ENCODE peak calls at places on chromosomes 6 and 20, in ten cellular contexts. One of them, this sample, is unnamed.

GRCh38 chr20:63490416-63490815 is 8.5 kb downstream of the EEF1A2 start:
- DNase-seq in GDM1: no peak
- DNase-seq in NCI-H1105: no peak
- DNase-seq in substantia nigra: no peak
- DNase-seq in T1000: no peak
- DNase-seq in astrocyte of the hippocampus: no peak
- DNase-seq in keratinocyte: no peak
- DNase-seq in T-helper 2 cell: no peak
- DNase-seq in HuH-7: no peak
- DNase-seq in RKO: no peak
- DNase-seq in this sample: no peak

GRCh38 chr6:106869203-106869602 is 105.3 kb downstream of the CD24 start:
- DNase-seq in NCI-H1105: no peak
- DNase-seq in keratinocyte: no peak
- DNase-seq in HuH-7: no peak
- DNase-seq in substantia nigra: no peak
- DNase-seq in GDM1: no peak
- DNase-seq in astrocyte of the hippocampus: no peak
- DNase-seq in T-helper 2 cell: no peak
- DNase-seq in RKO: no peak
- DNase-seq in T1000: no peak
- DNase-seq in this sample: no peak

GRCh38 chr6:108526739-108527174 is 34.0 kb upstream of the FOXO3 start:
- DNase-seq in RKO: peak; percentile 69
- DNase-seq in keratinocyte: no peak
- DNase-seq in HuH-7: peak; percentile 50
- DNase-seq in T1000: no peak
- DNase-seq in NCI-H1105: no peak
- DNase-seq in T-helper 2 cell: no peak
- DNase-seq in astrocyte of the hippocampus: peak; percentile 58
- DNase-seq in GDM1: no peak
- DNase-seq in substantia nigra: no peak
- DNase-seq in this sample: no peak

GRCh38 chr6:31114970-31115849 is 610 bp downstream of the PSORS1C1 start:
- DNase-seq in substantia nigra: peak; percentile 27
- DNase-seq in T-helper 2 cell: no peak
- DNase-seq in GDM1: no peak
- DNase-seq in NCI-H1105: no peak
- DNase-seq in keratinocyte: no peak
- DNase-seq in astrocyte of the hippocampus: peak; percentile 69
- DNase-seq in RKO: no peak
- DNase-seq in T1000: no peak
- DNase-seq in HuH-7: no peak
- DNase-seq in this sample: peak; percentile 53

GRCh38 chr6:79574636-79575035 is 37.4 kb upstream of the LCA5 start:
- DNase-seq in keratinocyte: no peak
- DNase-seq in RKO: peak; percentile 31
- DNase-seq in NCI-H1105: no peak
- DNase-seq in HuH-7: no peak
- DNase-seq in substantia nigra: no peak
- DNase-seq in T-helper 2 cell: no peak
- DNase-seq in astrocyte of the hippocampus: peak; percentile 81
- DNase-seq in GDM1: no peak
- DNase-seq in T1000: no peak
- DNase-seq in this sample: peak; percentile 56

GRCh38 chr6:159114569-159114968 is 54.6 kb upstream of the FNDC1 start:
- DNase-seq in substantia nigra: no peak
- DNase-seq in astrocyte of the hippocampus: no peak
- DNase-seq in NCI-H1105: no peak
- DNase-seq in HuH-7: no peak
- DNase-seq in keratinocyte: no peak
- DNase-seq in T-helper 2 cell: no peak
- DNase-seq in T1000: no peak
- DNase-seq in RKO: no peak
- DNase-seq in GDM1: no peak
- DNase-seq in this sample: no peak

GRCh38 chr6:31498748-31499147 is 803 bp downstream of the MICB start:
- DNase-seq in HuH-7: peak; percentile 9
- DNase-seq in T-helper 2 cell: no peak
- DNase-seq in T1000: no peak
- DNase-seq in astrocyte of the hippocampus: peak; percentile 29
- DNase-seq in keratinocyte: no peak
- DNase-seq in substantia nigra: no peak
- DNase-seq in GDM1: no peak
- DNase-seq in NCI-H1105: no peak
- DNase-seq in RKO: peak; percentile 49
- DNase-seq in this sample: no peak

GRCh38 chr20:14830466-14830865 is 493.1 kb upstream of the FLRT3 start:
- DNase-seq in substantia nigra: no peak
- DNase-seq in GDM1: no peak
- DNase-seq in T1000: no peak
- DNase-seq in NCI-H1105: peak; percentile 84
- DNase-seq in T-helper 2 cell: no peak
- DNase-seq in astrocyte of the hippocampus: no peak
- DNase-seq in RKO: no peak
- DNase-seq in keratinocyte: no peak
- DNase-seq in HuH-7: no peak
- DNase-seq in this sample: no peak

GRCh38 chr20:3251806-3252205 is 12.8 kb upstream of the SLC4A11 start:
- DNase-seq in substantia nigra: peak; percentile 58
- DNase-seq in RKO: no peak
- DNase-seq in GDM1: no peak
- DNase-seq in T1000: no peak
- DNase-seq in NCI-H1105: no peak
- DNase-seq in astrocyte of the hippocampus: peak; percentile 80
- DNase-seq in keratinocyte: no peak
- DNase-seq in T-helper 2 cell: no peak
- DNase-seq in HuH-7: no peak
- DNase-seq in this sample: no peak

GRCh38 chr20:20894753-20895152 is 182.3 kb upstream of the RALGAPA2 start:
- DNase-seq in RKO: no peak
- DNase-seq in substantia nigra: no peak
- DNase-seq in T-helper 2 cell: no peak
- DNase-seq in keratinocyte: no peak
- DNase-seq in T1000: no peak
- DNase-seq in GDM1: no peak
- DNase-seq in NCI-H1105: no peak
- DNase-seq in astrocyte of the hippocampus: no peak
- DNase-seq in HuH-7: no peak
- DNase-seq in this sample: no peak

GRCh38 chr6:84027340-84028183 is 6.0 kb upstream of the MRAP2 start:
- DNase-seq in HuH-7: no peak
- DNase-seq in T-helper 2 cell: no peak
- DNase-seq in T1000: peak; percentile 69
- DNase-seq in GDM1: no peak
- DNase-seq in RKO: no peak
- DNase-seq in astrocyte of the hippocampus: peak; percentile 87
- DNase-seq in keratinocyte: peak; percentile 42
- DNase-seq in NCI-H1105: peak; percentile 84
- DNase-seq in substantia nigra: no peak
- DNase-seq in this sample: no peak

GRCh38 chr20:53579581-53580375 is 13.9 kb downstream of the ZNF217 start:
- DNase-seq in RKO: no peak
- DNase-seq in HuH-7: peak; percentile 68
- DNase-seq in substantia nigra: no peak
- DNase-seq in T1000: no peak
- DNase-seq in NCI-H1105: no peak
- DNase-seq in T-helper 2 cell: no peak
- DNase-seq in keratinocyte: no peak
- DNase-seq in astrocyte of the hippocampus: no peak
- DNase-seq in GDM1: no peak
- DNase-seq in this sample: no peak

GRCh38 chr20:3843490-3843889 is 3.1 kb upstream of the MAVS start:
- DNase-seq in NCI-H1105: no peak
- DNase-seq in substantia nigra: no peak
- DNase-seq in keratinocyte: no peak
- DNase-seq in GDM1: no peak
- DNase-seq in HuH-7: peak; percentile 67
- DNase-seq in RKO: peak; percentile 52
- DNase-seq in astrocyte of the hippocampus: peak; percentile 26
- DNase-seq in T1000: peak; percentile 78
- DNase-seq in T-helper 2 cell: no peak
- DNase-seq in this sample: no peak

GRCh38 chr20:17835240-17835940 is 133.2 kb downstream of the SNX5 start:
- DNase-seq in HuH-7: no peak
- DNase-seq in GDM1: no peak
- DNase-seq in T1000: peak; percentile 69
- DNase-seq in keratinocyte: no peak
- DNase-seq in RKO: peak; percentile 57
- DNase-seq in T-helper 2 cell: no peak
- DNase-seq in astrocyte of the hippocampus: peak; percentile 89
- DNase-seq in NCI-H1105: no peak
- DNase-seq in substantia nigra: no peak
- DNase-seq in this sample: no peak

GRCh38 chr6:116012471-116012949 is 48.2 kb downstream of the FRK start:
- DNase-seq in keratinocyte: no peak
- DNase-seq in substantia nigra: no peak
- DNase-seq in T-helper 2 cell: no peak
- DNase-seq in astrocyte of the hippocampus: peak; percentile 35
- DNase-seq in HuH-7: no peak
- DNase-seq in NCI-H1105: no peak
- DNase-seq in GDM1: no peak
- DNase-seq in T1000: no peak
- DNase-seq in RKO: no peak
- DNase-seq in this sample: no peak

GRCh38 chr20:1020614-1021013 is 18.5 kb upstream of the RSPO4 start:
- DNase-seq in substantia nigra: no peak
- DNase-seq in HuH-7: no peak
- DNase-seq in astrocyte of the hippocampus: no peak
- DNase-seq in T-helper 2 cell: no peak
- DNase-seq in T1000: no peak
- DNase-seq in RKO: no peak
- DNase-seq in keratinocyte: no peak
- DNase-seq in GDM1: no peak
- DNase-seq in NCI-H1105: no peak
- DNase-seq in this sample: no peak

GRCh38 chr20:45297786-45298497 is 8.7 kb upstream of the RBPJL start:
- DNase-seq in HuH-7: no peak
- DNase-seq in T1000: no peak
- DNase-seq in T-helper 2 cell: no peak
- DNase-seq in GDM1: no peak
- DNase-seq in astrocyte of the hippocampus: no peak
- DNase-seq in RKO: no peak
- DNase-seq in substantia nigra: no peak
- DNase-seq in keratinocyte: no peak
- DNase-seq in NCI-H1105: no peak
- DNase-seq in this sample: no peak

GRCh38 chr6:113111550-113111949 is 745.6 kb upstream of the MARCKS start:
- DNase-seq in T1000: no peak
- DNase-seq in substantia nigra: no peak
- DNase-seq in keratinocyte: no peak
- DNase-seq in astrocyte of the hippocampus: no peak
- DNase-seq in HuH-7: no peak
- DNase-seq in T-helper 2 cell: no peak
- DNase-seq in NCI-H1105: no peak
- DNase-seq in RKO: no peak
- DNase-seq in GDM1: no peak
- DNase-seq in this sample: no peak

GRCh38 chr20:49979030-49979832 is 3.5 kb upstream of the SNAI1 start:
- DNase-seq in keratinocyte: no peak
- DNase-seq in GDM1: peak; percentile 34
- DNase-seq in NCI-H1105: peak; percentile 39
- DNase-seq in RKO: peak; percentile 53
- DNase-seq in T-helper 2 cell: peak; percentile 56
- DNase-seq in substantia nigra: peak; percentile 17
- DNase-seq in T1000: peak; percentile 44
- DNase-seq in astrocyte of the hippocampus: peak; percentile 78
- DNase-seq in HuH-7: peak; percentile 90
- DNase-seq in this sample: peak; percentile 15

GRCh38 chr6:34679552-34680255 is 16.9 kb downstream of the ILRUN start:
- DNase-seq in HuH-7: no peak
- DNase-seq in T1000: no peak
- DNase-seq in NCI-H1105: no peak
- DNase-seq in T-helper 2 cell: no peak
- DNase-seq in substantia nigra: no peak
- DNase-seq in RKO: no peak
- DNase-seq in astrocyte of the hippocampus: peak; percentile 31
- DNase-seq in keratinocyte: no peak
- DNase-seq in GDM1: no peak
- DNase-seq in this sample: no peak

GRCh38 chr6:79670789-79671188 is 39.7 kb downstream of the SH3BGRL2 start:
- DNase-seq in NCI-H1105: no peak
- DNase-seq in HuH-7: no peak
- DNase-seq in RKO: no peak
- DNase-seq in keratinocyte: no peak
- DNase-seq in T-helper 2 cell: no peak
- DNase-seq in T1000: no peak
- DNase-seq in astrocyte of the hippocampus: no peak
- DNase-seq in substantia nigra: no peak
- DNase-seq in GDM1: no peak
- DNase-seq in this sample: no peak

GRCh38 chr6:17986656-17987575 is 519 bp downstream of the KIF13A start:
- DNase-seq in HuH-7: peak; percentile 55
- DNase-seq in GDM1: peak; percentile 32
- DNase-seq in keratinocyte: no peak
- DNase-seq in T-helper 2 cell: no peak
- DNase-seq in substantia nigra: peak; percentile 74
- DNase-seq in RKO: peak; percentile 70
- DNase-seq in T1000: peak; percentile 11
- DNase-seq in astrocyte of the hippocampus: peak; percentile 77
- DNase-seq in NCI-H1105: peak; percentile 10
- DNase-seq in this sample: peak; percentile 54

GRCh38 chr6:14711056-14711703 is 534.7 kb upstream of the JARID2 start:
- DNase-seq in substantia nigra: no peak
- DNase-seq in astrocyte of the hippocampus: peak; percentile 50
- DNase-seq in HuH-7: peak; percentile 17
- DNase-seq in T-helper 2 cell: no peak
- DNase-seq in T1000: peak; percentile 34
- DNase-seq in GDM1: peak; percentile 79
- DNase-seq in RKO: peak; percentile 71
- DNase-seq in keratinocyte: peak; percentile 81
- DNase-seq in NCI-H1105: peak; percentile 13
- DNase-seq in this sample: peak; percentile 67

GRCh38 chr6:73045609-73046008 is 179.7 kb downstream of the KHDC1L start:
- DNase-seq in substantia nigra: no peak
- DNase-seq in astrocyte of the hippocampus: peak; percentile 18
- DNase-seq in keratinocyte: no peak
- DNase-seq in T-helper 2 cell: no peak
- DNase-seq in T1000: no peak
- DNase-seq in RKO: no peak
- DNase-seq in NCI-H1105: no peak
- DNase-seq in GDM1: no peak
- DNase-seq in HuH-7: no peak
- DNase-seq in this sample: no peak

GRCh38 chr20:58995461-58996225 is 11.4 kb downstream of the CTSZ start:
- DNase-seq in T1000: no peak
- DNase-seq in HuH-7: peak; percentile 81
- DNase-seq in keratinocyte: no peak
- DNase-seq in substantia nigra: no peak
- DNase-seq in NCI-H1105: no peak
- DNase-seq in GDM1: no peak
- DNase-seq in RKO: peak; percentile 29
- DNase-seq in T-helper 2 cell: no peak
- DNase-seq in astrocyte of the hippocampus: no peak
- DNase-seq in this sample: no peak

GRCh38 chr20:36483919-36484808 is 57.2 kb upstream of the MYL9 start:
- DNase-seq in T1000: no peak
- DNase-seq in keratinocyte: no peak
- DNase-seq in substantia nigra: no peak
- DNase-seq in T-helper 2 cell: no peak
- DNase-seq in NCI-H1105: no peak
- DNase-seq in RKO: no peak
- DNase-seq in HuH-7: no peak
- DNase-seq in GDM1: no peak
- DNase-seq in astrocyte of the hippocampus: peak; percentile 30
- DNase-seq in this sample: no peak

GRCh38 chr20:53917145-53918009 is 153.0 kb downstream of the BCAS1 start:
- DNase-seq in T-helper 2 cell: no peak
- DNase-seq in T1000: no peak
- DNase-seq in HuH-7: no peak
- DNase-seq in keratinocyte: no peak
- DNase-seq in RKO: no peak
- DNase-seq in astrocyte of the hippocampus: peak; percentile 65
- DNase-seq in GDM1: no peak
- DNase-seq in NCI-H1105: no peak
- DNase-seq in substantia nigra: peak; percentile 19
- DNase-seq in this sample: no peak

GRCh38 chr6:145891126-145891525 is 73.0 kb downstream of the SHPRH start:
- DNase-seq in astrocyte of the hippocampus: peak; percentile 60
- DNase-seq in keratinocyte: no peak
- DNase-seq in substantia nigra: no peak
- DNase-seq in T-helper 2 cell: no peak
- DNase-seq in GDM1: no peak
- DNase-seq in RKO: no peak
- DNase-seq in T1000: no peak
- DNase-seq in NCI-H1105: no peak
- DNase-seq in HuH-7: no peak
- DNase-seq in this sample: no peak